ENCODE peak calls at places on chromosome 17, in four cellular contexts. E is GM12878, D is K562, S is HepG2. M is an unnamed sample.

GRCh38 chr17:732788-733720 is 658 bp downstream of the TLCD3A start:
- DNase-seq in D (peak), S (no peak), E (no peak), M (peak)

GRCh38 chr17:19646788-19647696 is 1.5 kb upstream of the ALDH3A2 start:
- DNase-seq in D (no peak), S (peak), E (no peak), M (no peak)

GRCh38 chr17:66647391-66647983 is 187.4 kb upstream of the CACNG5 start:
- DNase-seq in S (no peak), D (no peak), E (no peak), M (no peak)

GRCh38 chr17:34135841-34136240 is 119.2 kb upstream of the CCL2 start:
- DNase-seq in D (no peak), E (no peak), S (no peak), M (no peak)

GRCh38 chr17:17877548-17878358 is 41.0 kb upstream of the SREBF1 start:
- DNase-seq in S (no peak), D (no peak), E (no peak), M (peak)

GRCh38 chr17:81865733-81866439 is 5.3 kb downstream of the ARHGDIA start:
- DNase-seq in E (no peak), D (no peak), S (peak), M (no peak)

GRCh38 chr17:82752371-82753200 is 721 bp downstream of the TBCD start:
- DNase-seq in E (no peak), S (no peak), D (peak), M (no peak)

GRCh38 chr17:76704799-76705198 is 6.0 kb downstream of the MXRA7 start:
- DNase-seq in S (no peak), E (no peak), D (no peak), M (no peak)

GRCh38 chr17:82947051-82947991 is 107.5 kb upstream of the ZNF750 start:
- DNase-seq in E (no peak), D (no peak), S (no peak), M (no peak)

GRCh38 chr17:418421-418751 is 65.8 kb upstream of the RPH3AL start:
- DNase-seq in S (no peak), D (no peak), E (no peak), M (no peak)

GRCh38 chr17:1714488-1714979 is 4.4 kb upstream of the TLCD2 start:
- DNase-seq in D (peak), E (no peak), S (peak), M (peak)

GRCh38 chr17:39600469-39601009 is 7.2 kb downstream of the NEUROD2 start:
- DNase-seq in E (no peak), S (no peak), D (no peak), M (no peak)

GRCh38 chr17:34999456-34999855 is 19.1 kb downstream of the LIG3 start:
- DNase-seq in E (no peak), S (no peak), D (no peak), M (no peak)

GRCh38 chr17:80849119-80849518 is 142.5 kb upstream of the CHMP6 start:
- DNase-seq in E (no peak), D (no peak), S (no peak), M (no peak)

GRCh38 chr17:74807925-74808324 is 31.8 kb upstream of the NAT9 start:
- DNase-seq in D (no peak), E (no peak), S (no peak), M (no peak)

GRCh38 chr17:30926516-30926915 is 4.8 kb downstream of the ADAP2 start:
- DNase-seq in E (no peak), D (no peak), S (no peak), M (no peak)

GRCh38 chr17:77392376-77393273 is 251.9 kb downstream of the SEC14L1 start:
- DNase-seq in E (no peak), S (peak), D (peak), M (no peak)

GRCh38 chr17:74116087-74116717 is 87.3 kb upstream of the RPL38 start:
- DNase-seq in D (no peak), E (no peak), S (no peak), M (no peak)

GRCh38 chr17:16991349-16992009 is 19.6 kb upstream of the TNFRSF13B start:
- DNase-seq in E (no peak), D (peak), S (peak), M (peak)

GRCh38 chr17:51876986-51877385 is 281.5 kb downstream of the CA10 start:
- DNase-seq in D (no peak), S (no peak), E (no peak), M (no peak)

GRCh38 chr17:76414334-76415295 is 30.2 kb downstream of the SPHK1 start:
- DNase-seq in E (no peak), S (no peak), D (peak), M (peak)

GRCh38 chr17:1042486-1042885 is 45.6 kb downstream of the TIMM22 start:
- DNase-seq in D (no peak), E (no peak), S (no peak), M (no peak)

GRCh38 chr17:38861399-38861843 is 7.9 kb upstream of the RPL23 start:
- DNase-seq in D (peak), S (peak), E (no peak), M (no peak)

GRCh38 chr17:57595426-57595825 is 149.7 kb downstream of the CCDC182 start:
- DNase-seq in S (no peak), E (no peak), D (no peak), M (no peak)

GRCh38 chr17:63848834-63849689 is 6.6 kb upstream of the SMARCD2 start:
- DNase-seq in S (peak), E (peak), D (peak), M (peak)

GRCh38 chr17:67504182-67504581 is 127.1 kb downstream of the PITPNC1 start:
- DNase-seq in D (no peak), E (no peak), S (no peak), M (no peak)

GRCh38 chr17:16443390-16444257 is 28.3 kb downstream of the TRPV2 start:
- DNase-seq in S (no peak), E (no peak), D (no peak), M (no peak)

GRCh38 chr17:5527647-5528250 is 41.4 kb downstream of the MIS12 start:
- DNase-seq in E (no peak), S (no peak), D (no peak), M (no peak)

GRCh38 chr17:77254961-77255741 is 114.4 kb downstream of the SEC14L1 start:
- DNase-seq in D (no peak), E (no peak), S (peak), M (no peak)

GRCh38 chr17:1270210-1271019 is at the start of gene BHLHA9:
- DNase-seq in E (no peak), S (no peak), D (no peak), M (no peak)

GRCh38 chr17:36696805-36697204 is 95.4 kb downstream of the MRM1 start:
- DNase-seq in D (no peak), E (no peak), S (no peak), M (no peak)

GRCh38 chr17:19397556-19398041 is 10.6 kb upstream of the MFAP4 start:
- DNase-seq in E (no peak), S (peak), D (no peak), M (no peak)

GRCh38 chr17:7408863-7409262 is 1.2 kb downstream of the NLGN2 start:
- DNase-seq in D (no peak), E (no peak), S (no peak), M (no peak)

GRCh38 chr17:60170835-60171752 is 21.3 kb downstream of the CA4 start:
- DNase-seq in D (peak), S (no peak), E (no peak), M (no peak)

GRCh38 chr17:50582741-50583140 is 22.2 kb downstream of the CACNA1G start:
- DNase-seq in S (no peak), E (no peak), D (no peak), M (no peak)

GRCh38 chr17:50584116-50584515 is 23.6 kb downstream of the CACNA1G start:
- DNase-seq in S (no peak), D (no peak), E (no peak), M (no peak)

GRCh38 chr17:50585346-50585745 is 24.8 kb downstream of the CACNA1G start:
- DNase-seq in S (no peak), D (no peak), E (no peak), M (no peak)

GRCh38 chr17:50584749-50585148 is 24.2 kb downstream of the CACNA1G start:
- DNase-seq in D (no peak), S (no peak), E (no peak), M (no peak)

GRCh38 chr17:50583636-50584035 is 23.1 kb downstream of the CACNA1G start:
- DNase-seq in E (no peak), D (peak), S (no peak), M (peak)
- TF ChIP-seq TARDBP in E (no peak), D (no peak), S (no peak), M (no peak)

GRCh38 chr17:4156750-4157381 is 13.9 kb downstream of the CYB5D2 start:
- DNase-seq in S (no peak), E (no peak), D (peak), M (peak)
- TF ChIP-seq TARDBP in S (no peak), E (no peak), D (no peak), M (no peak)

GRCh38 chr17:27366438-27366837 is 72.5 kb downstream of the WSB1 start:
- DNase-seq in E (no peak), S (no peak), D (no peak), M (no peak)
- TF ChIP-seq TARDBP in E (no peak), S (no peak), D (no peak), M (no peak)

GRCh38 chr17:13197586-13197985 is 179.8 kb upstream of the ELAC2 start:
- DNase-seq in E (no peak), D (no peak), S (no peak), M (no peak)
- TF ChIP-seq TARDBP in E (no peak), D (no peak), S (no peak), M (no peak)